ENCODE peak calls at places on chromosomes 12 and 14, in six cellular contexts. B, O, Q, T, V and Z are unnamed samples.

GRCh38 chr12:32595251-32595650 is 83.8 kb upstream of the DNM1L start:
- DNase-seq in B (no peak), O (no peak), Q (no peak), T (no peak), V (no peak), Z (no peak)

GRCh38 chr14:79583738-79584405 is 627.4 kb downstream of the DIO2 start:
- DNase-seq in B (no peak), O (no peak), Q (no peak), T (no peak), V (no peak), Z (no peak)

GRCh38 chr12:108966378-108967151 is 54.3 kb downstream of the SVOP start:
- DNase-seq in B (no peak), O (no peak), Q (no peak), T (no peak), V (no peak), Z (no peak)

GRCh38 chr12:76863811-76864210 is 15.0 kb downstream of the CSRP2 start:
- DNase-seq in B (no peak), O (no peak), Q (no peak), T (no peak), V (no peak), Z (no peak)

GRCh38 chr12:32983968-32984367 is 87.4 kb upstream of the PKP2 start:
- DNase-seq in B (peak), O (no peak), Q (no peak), T (no peak), V (no peak), Z (no peak)

GRCh38 chr12:116520801-116521471 is 38.2 kb upstream of the MAP1LC3B2 start:
- DNase-seq in B (no peak), O (no peak), Q (no peak), T (no peak), V (no peak), Z (no peak)

GRCh38 chr12:7026854-7027253 is 8.6 kb upstream of the LPCAT3 start:
- DNase-seq in B (no peak), O (no peak), Q (no peak), T (no peak), V (no peak), Z (no peak)

GRCh38 chr14:46344327-46344937 is 307.1 kb downstream of the RPL10L start:
- DNase-seq in B (peak), O (no peak), Q (no peak), T (no peak), V (no peak), Z (no peak)

GRCh38 chr12:27504506-27504905 is 19.5 kb upstream of the PPFIBP1 start:
- DNase-seq in B (no peak), O (no peak), Q (no peak), T (no peak), V (no peak), Z (no peak)

GRCh38 chr14:101465795-101466448 is 95.4 kb upstream of the DIO3 start:
- DNase-seq in B (no peak), O (no peak), Q (no peak), T (no peak), V (no peak), Z (no peak)

GRCh38 chr12:111410229-111411186 is 4.8 kb downstream of the SH2B3 start:
- DNase-seq in B (no peak), O (no peak), Q (no peak), T (no peak), V (no peak), Z (no peak)

GRCh38 chr12:66287275-66287674 is 15.0 kb upstream of the HELB start:
- DNase-seq in B (no peak), O (no peak), Q (no peak), T (no peak), V (no peak), Z (no peak)

GRCh38 chr14:99529899-99530298 is 48.7 kb downstream of the CCNK start:
- DNase-seq in B (no peak), O (no peak), Q (no peak), T (no peak), V (no peak), Z (no peak)

GRCh38 chr12:26855337-26856089 is 22.5 kb upstream of the ITPR2 start:
- DNase-seq in B (no peak), O (no peak), Q (no peak), T (no peak), V (no peak), Z (no peak)

GRCh38 chr12:42962384-42962783 is 372.8 kb upstream of the PRICKLE1 start:
- DNase-seq in B (no peak), O (no peak), Q (no peak), T (no peak), V (no peak), Z (no peak)

GRCh38 chr14:93137864-93138263 is 22.1 kb upstream of the ITPK1 start:
- DNase-seq in B (peak), O (peak), Q (no peak), T (no peak), V (no peak), Z (peak)

GRCh38 chr12:1837541-1838206 is 17.3 kb downstream of the LRTM2 start:
- DNase-seq in B (no peak), O (no peak), Q (no peak), T (no peak), V (no peak), Z (no peak)

GRCh38 chr12:57803317-57803893 is 15.1 kb downstream of the AVIL start:
- DNase-seq in B (peak), O (peak), Q (no peak), T (no peak), V (peak), Z (no peak)

GRCh38 chr14:22551597-22551982 is 37.4 kb downstream of the DAD1 start:
- DNase-seq in B (no peak), O (no peak), Q (no peak), T (no peak), V (no peak), Z (no peak)

GRCh38 chr12:131720921-131721320 is 10.0 kb downstream of the SFSWAP start:
- DNase-seq in B (no peak), O (no peak), Q (no peak), T (no peak), V (no peak), Z (no peak)

GRCh38 chr12:28222959-28223662 is 32.9 kb downstream of the CCDC91 start:
- DNase-seq in B (no peak), O (no peak), Q (no peak), T (no peak), V (no peak), Z (no peak)

GRCh38 chr12:93415723-93416464 is 25.9 kb downstream of the UBE2N start:
- DNase-seq in B (no peak), O (no peak), Q (no peak), T (no peak), V (no peak), Z (no peak)

GRCh38 chr12:14892726-14893442 is 7.2 kb upstream of the MGP start:
- DNase-seq in B (no peak), O (peak), Q (peak), T (no peak), V (peak), Z (peak)
- TF ChIP-seq CTCF in B (no peak), O (no peak), Q (no peak), T (no peak), V (no peak), Z (no peak)

GRCh38 chr12:51000245-51000644 is 25.9 kb downstream of the SLC11A2 start:
- DNase-seq in B (no peak), O (no peak), Q (no peak), T (no peak), V (no peak), Z (no peak)
- TF ChIP-seq CTCF in B (no peak), O (no peak), Q (no peak), T (no peak), V (no peak), Z (no peak)

GRCh38 chr12:107612508-107612907 is 73.1 kb upstream of the PWP1 start:
- DNase-seq in B (no peak), O (no peak), Q (no peak), T (no peak), V (no peak), Z (no peak)

GRCh38 chr12:107605293-107605692 is 80.3 kb upstream of the PWP1 start:
- DNase-seq in B (no peak), O (no peak), Q (no peak), T (no peak), V (no peak), Z (no peak)

GRCh38 chr12:107607464-107608392 is 77.9 kb upstream of the PWP1 start:
- DNase-seq in B (peak), O (peak), Q (peak), T (peak), V (no peak), Z (peak)

GRCh38 chr12:107610030-107610859 is 75.4 kb upstream of the PWP1 start:
- DNase-seq in B (peak), O (no peak), Q (no peak), T (no peak), V (no peak), Z (no peak)
- TF ChIP-seq CTCF in B (peak), O (peak), Q (no peak), T (peak), V (no peak), Z (peak)

DNA sequence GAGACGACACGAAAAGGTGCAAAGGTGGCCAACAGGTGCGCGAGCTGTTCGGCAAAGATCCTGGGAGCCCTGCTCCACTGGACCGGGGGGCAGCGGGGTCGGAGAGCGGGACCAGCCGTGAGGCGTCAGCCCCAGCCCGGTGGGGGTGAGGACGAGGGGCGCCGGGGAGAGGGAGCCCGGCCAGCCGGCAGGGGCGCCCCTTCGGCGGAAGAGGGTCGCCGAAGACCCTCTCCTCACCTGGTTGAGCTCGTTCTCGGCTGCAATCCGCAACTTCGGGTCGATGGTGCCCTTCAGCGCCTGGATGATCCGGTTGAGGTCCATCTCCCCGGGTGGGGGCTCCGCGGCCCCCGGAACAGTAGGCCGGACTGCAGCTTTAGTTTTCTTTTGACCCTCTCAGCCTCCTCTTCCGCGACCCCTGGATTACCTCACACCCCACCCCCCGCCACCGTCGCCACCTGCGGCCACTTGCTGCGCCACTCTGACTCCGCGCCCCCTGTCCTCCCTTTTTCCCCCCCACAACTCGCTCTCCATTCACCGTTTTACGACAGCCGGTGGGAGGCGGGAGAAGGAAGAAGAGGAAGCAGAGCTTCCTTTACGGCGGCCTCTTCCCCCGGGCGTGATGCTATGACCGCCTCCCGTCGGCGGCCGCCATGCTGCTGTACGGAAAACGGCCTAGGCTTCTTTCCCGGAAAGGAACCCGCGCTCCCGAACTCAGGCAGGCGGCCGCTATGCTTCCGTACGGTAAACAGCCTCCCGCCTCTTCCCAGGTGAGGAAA is at the start of gene IPO8:
- DNase-seq in B (peak), O (peak), Q (peak), T (peak), V (peak), Z (peak)
- TF ChIP-seq CTCF in B (no peak), O (peak), Q (no peak), T (no peak), V (peak), Z (peak)

GRCh38 chr12:98955284-98955683 is 310.2 kb downstream of the APAF1 start:
- DNase-seq in B (peak), O (no peak), Q (no peak), T (no peak), V (no peak), Z (no peak)
- TF ChIP-seq CTCF in B (peak), O (peak), Q (no peak), T (no peak), V (no peak), Z (no peak)

DNA sequence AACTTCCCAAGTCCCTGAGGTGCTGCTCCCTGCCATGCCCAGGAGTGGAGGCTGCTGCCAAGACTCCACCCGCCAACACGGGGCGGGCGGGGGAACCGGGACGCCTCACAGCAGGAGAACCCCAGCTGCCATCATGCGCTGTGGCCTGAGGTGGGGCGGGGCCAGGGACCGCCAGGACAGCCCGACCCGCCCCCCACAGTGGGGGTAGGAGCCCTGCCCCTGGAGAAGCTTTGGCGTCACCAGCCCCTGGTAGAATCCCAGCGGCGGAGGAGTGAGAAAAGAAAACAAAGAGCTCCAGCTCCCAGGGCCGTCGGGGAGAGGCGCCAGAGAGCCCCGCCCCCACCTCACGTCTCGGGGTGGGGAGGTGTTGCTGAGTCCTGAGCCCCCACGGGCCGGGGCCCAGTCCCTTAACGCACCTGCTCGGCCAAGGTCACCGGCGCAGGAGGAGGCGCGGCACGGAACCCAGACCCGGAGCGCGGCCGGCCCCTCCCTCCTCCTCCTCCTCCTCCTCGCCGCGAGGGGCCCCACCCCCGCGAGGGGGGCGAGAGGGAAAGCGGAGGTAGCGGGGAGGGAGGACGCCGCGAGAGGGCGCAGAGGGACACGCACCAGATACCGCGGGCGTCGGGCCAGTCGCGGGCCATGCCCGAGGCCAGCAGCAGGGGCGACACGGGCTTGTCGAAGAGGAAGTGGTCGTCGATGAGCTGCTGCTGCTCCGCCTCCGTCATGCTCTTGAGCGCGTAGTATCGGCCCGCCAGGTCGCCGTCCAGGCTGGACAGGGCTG is 1.8 kb downstream of the CKB start:
- DNase-seq in B (peak), O (peak), Q (peak), T (peak), V (no peak), Z (peak)
- TF ChIP-seq CTCF in B (peak), O (peak), Q (peak), T (peak), V (peak), Z (peak)

GRCh38 chr12:54631988-54632728 is 2.5 kb downstream of the LACRT start:
- DNase-seq in B (peak), O (no peak), Q (no peak), T (no peak), V (no peak), Z (no peak)
- TF ChIP-seq CTCF in B (peak), O (no peak), Q (no peak), T (no peak), V (no peak), Z (no peak)